ENCODE peak calls at places on chromosomes 1 and 21, in seven cellular contexts. One of them, this sample, is unnamed.

GRCh38 chr1:18693256-18694098 is 62.8 kb downstream of the PAX7 start:
- DNase-seq in colonic mucosa: no peak
- DNase-seq in cardiac fibroblast: no peak
- DNase-seq in upper lobe of right lung: no peak
- DNase-seq in ovary: no peak
- DNase-seq in AG09309: no peak
- DNase-seq in CD4-positive, alpha-beta T cell: no peak
- DNase-seq in this sample: no peak

GRCh38 chr1:67647036-67647798 is 37.8 kb upstream of the GADD45A start:
- DNase-seq in AG09309: no peak
- DNase-seq in ovary: no peak
- DNase-seq in CD4-positive, alpha-beta T cell: no peak
- DNase-seq in cardiac fibroblast: peak
- DNase-seq in upper lobe of right lung: no peak
- DNase-seq in colonic mucosa: peak
- DNase-seq in this sample: no peak

GRCh38 chr21:42056996-42057689 is 14.0 kb upstream of the UMODL1 start:
- DNase-seq in colonic mucosa: peak
- DNase-seq in CD4-positive, alpha-beta T cell: no peak
- DNase-seq in upper lobe of right lung: peak
- DNase-seq in ovary: no peak
- DNase-seq in AG09309: peak
- DNase-seq in cardiac fibroblast: peak
- DNase-seq in this sample: no peak

GRCh38 chr1:213082778-213083445 is 31.9 kb downstream of the RPS6KC1 start:
- DNase-seq in CD4-positive, alpha-beta T cell: no peak
- DNase-seq in upper lobe of right lung: no peak
- DNase-seq in AG09309: no peak
- DNase-seq in ovary: no peak
- DNase-seq in cardiac fibroblast: no peak
- DNase-seq in colonic mucosa: no peak
- DNase-seq in this sample: no peak

GRCh38 chr1:46526689-46527291 is 24.7 kb downstream of the KNCN start:
- DNase-seq in cardiac fibroblast: no peak
- DNase-seq in colonic mucosa: peak
- DNase-seq in upper lobe of right lung: no peak
- DNase-seq in AG09309: no peak
- DNase-seq in ovary: no peak
- DNase-seq in CD4-positive, alpha-beta T cell: no peak
- DNase-seq in this sample: no peak

GRCh38 chr1:197413564-197413963 is 145.5 kb downstream of the CRB1 start:
- DNase-seq in ovary: no peak
- DNase-seq in CD4-positive, alpha-beta T cell: no peak
- DNase-seq in upper lobe of right lung: no peak
- DNase-seq in AG09309: no peak
- DNase-seq in cardiac fibroblast: no peak
- DNase-seq in colonic mucosa: no peak
- DNase-seq in this sample: no peak

GRCh38 chr1:82464362-82464931 is 663.7 kb downstream of the ADGRL2 start:
- DNase-seq in CD4-positive, alpha-beta T cell: no peak
- DNase-seq in AG09309: no peak
- DNase-seq in upper lobe of right lung: no peak
- DNase-seq in ovary: peak
- DNase-seq in colonic mucosa: peak
- DNase-seq in cardiac fibroblast: peak
- DNase-seq in this sample: no peak

GRCh38 chr1:160630523-160631087 is 16.2 kb downstream of the SLAMF1 start:
- DNase-seq in cardiac fibroblast: no peak
- DNase-seq in upper lobe of right lung: no peak
- DNase-seq in ovary: no peak
- DNase-seq in CD4-positive, alpha-beta T cell: no peak
- DNase-seq in AG09309: no peak
- DNase-seq in colonic mucosa: no peak
- DNase-seq in this sample: no peak

GRCh38 chr1:197374428-197374827 is 106.4 kb downstream of the CRB1 start:
- DNase-seq in ovary: no peak
- DNase-seq in cardiac fibroblast: no peak
- DNase-seq in CD4-positive, alpha-beta T cell: no peak
- DNase-seq in colonic mucosa: no peak
- DNase-seq in upper lobe of right lung: no peak
- DNase-seq in AG09309: no peak
- DNase-seq in this sample: no peak

GRCh38 chr21:34971656-34972055 is 77.4 kb downstream of the RUNX1 start:
- DNase-seq in colonic mucosa: no peak
- DNase-seq in CD4-positive, alpha-beta T cell: no peak
- DNase-seq in cardiac fibroblast: no peak
- DNase-seq in ovary: no peak
- DNase-seq in AG09309: no peak
- DNase-seq in upper lobe of right lung: no peak
- DNase-seq in this sample: no peak

GRCh38 chr1:211468595-211468994 is 23.4 kb downstream of the RD3 start:
- DNase-seq in CD4-positive, alpha-beta T cell: no peak
- DNase-seq in AG09309: no peak
- DNase-seq in ovary: no peak
- DNase-seq in colonic mucosa: no peak
- DNase-seq in upper lobe of right lung: no peak
- DNase-seq in cardiac fibroblast: peak
- DNase-seq in this sample: no peak

GRCh38 chr1:91166106-91166712 is 144.4 kb upstream of the ZNF644 start:
- DNase-seq in CD4-positive, alpha-beta T cell: no peak
- DNase-seq in AG09309: peak
- DNase-seq in ovary: peak
- DNase-seq in colonic mucosa: peak
- DNase-seq in upper lobe of right lung: peak
- DNase-seq in cardiac fibroblast: peak
- DNase-seq in this sample: no peak

GRCh38 chr1:125087691-125088090 is 3902.9 kb downstream of the SRGAP2C start:
- DNase-seq in cardiac fibroblast: no peak
- DNase-seq in AG09309: no peak
- DNase-seq in ovary: no peak
- DNase-seq in CD4-positive, alpha-beta T cell: no peak
- DNase-seq in colonic mucosa: no peak
- DNase-seq in upper lobe of right lung: peak
- DNase-seq in this sample: no peak

GRCh38 chr1:57450981-57451380 is 27.1 kb upstream of the DAB1 start:
- DNase-seq in colonic mucosa: no peak
- DNase-seq in CD4-positive, alpha-beta T cell: no peak
- DNase-seq in AG09309: no peak
- DNase-seq in cardiac fibroblast: no peak
- DNase-seq in ovary: no peak
- DNase-seq in upper lobe of right lung: no peak
- DNase-seq in this sample: no peak
- TF ChIP-seq CTCF in colonic mucosa: no peak
- TF ChIP-seq CTCF in CD4-positive, alpha-beta T cell: no peak
- TF ChIP-seq CTCF in AG09309: no peak
- TF ChIP-seq CTCF in cardiac fibroblast: no peak
- TF ChIP-seq CTCF in ovary: no peak
- TF ChIP-seq CTCF in upper lobe of right lung: no peak
- TF ChIP-seq CTCF in this sample: no peak

GRCh38 chr1:222704260-222704659 is 8.0 kb downstream of the AIDA start:
- DNase-seq in AG09309: no peak
- DNase-seq in cardiac fibroblast: no peak
- DNase-seq in ovary: no peak
- DNase-seq in colonic mucosa: no peak
- DNase-seq in upper lobe of right lung: no peak
- DNase-seq in CD4-positive, alpha-beta T cell: no peak
- DNase-seq in this sample: no peak

GRCh38 chr1:222711319-222712252 is 705 bp downstream of the AIDA start:
- DNase-seq in ovary: peak
- DNase-seq in colonic mucosa: peak
- DNase-seq in upper lobe of right lung: peak
- DNase-seq in cardiac fibroblast: peak
- DNase-seq in AG09309: no peak
- DNase-seq in CD4-positive, alpha-beta T cell: peak
- DNase-seq in this sample: no peak

GRCh38 chr1:222709700-222710153 is 2.6 kb downstream of the AIDA start:
- DNase-seq in ovary: no peak
- DNase-seq in colonic mucosa: no peak
- DNase-seq in upper lobe of right lung: no peak
- DNase-seq in AG09309: no peak
- DNase-seq in CD4-positive, alpha-beta T cell: no peak
- DNase-seq in cardiac fibroblast: no peak
- DNase-seq in this sample: no peak

GRCh38 chr1:222702210-222702609 is 10.1 kb downstream of the AIDA start:
- DNase-seq in AG09309: no peak
- DNase-seq in CD4-positive, alpha-beta T cell: no peak
- DNase-seq in cardiac fibroblast: no peak
- DNase-seq in ovary: no peak
- DNase-seq in colonic mucosa: no peak
- DNase-seq in upper lobe of right lung: no peak
- DNase-seq in this sample: no peak

GRCh38 chr1:222706815-222707214 is 5.5 kb downstream of the AIDA start:
- DNase-seq in CD4-positive, alpha-beta T cell: no peak
- DNase-seq in AG09309: no peak
- DNase-seq in colonic mucosa: no peak
- DNase-seq in cardiac fibroblast: no peak
- DNase-seq in ovary: no peak
- DNase-seq in upper lobe of right lung: no peak
- DNase-seq in this sample: no peak
- TF ChIP-seq CTCF in CD4-positive, alpha-beta T cell: no peak
- TF ChIP-seq CTCF in AG09309: no peak
- TF ChIP-seq CTCF in colonic mucosa: no peak
- TF ChIP-seq CTCF in cardiac fibroblast: peak
- TF ChIP-seq CTCF in ovary: no peak
- TF ChIP-seq CTCF in upper lobe of right lung: no peak
- TF ChIP-seq CTCF in this sample: no peak

DNA sequence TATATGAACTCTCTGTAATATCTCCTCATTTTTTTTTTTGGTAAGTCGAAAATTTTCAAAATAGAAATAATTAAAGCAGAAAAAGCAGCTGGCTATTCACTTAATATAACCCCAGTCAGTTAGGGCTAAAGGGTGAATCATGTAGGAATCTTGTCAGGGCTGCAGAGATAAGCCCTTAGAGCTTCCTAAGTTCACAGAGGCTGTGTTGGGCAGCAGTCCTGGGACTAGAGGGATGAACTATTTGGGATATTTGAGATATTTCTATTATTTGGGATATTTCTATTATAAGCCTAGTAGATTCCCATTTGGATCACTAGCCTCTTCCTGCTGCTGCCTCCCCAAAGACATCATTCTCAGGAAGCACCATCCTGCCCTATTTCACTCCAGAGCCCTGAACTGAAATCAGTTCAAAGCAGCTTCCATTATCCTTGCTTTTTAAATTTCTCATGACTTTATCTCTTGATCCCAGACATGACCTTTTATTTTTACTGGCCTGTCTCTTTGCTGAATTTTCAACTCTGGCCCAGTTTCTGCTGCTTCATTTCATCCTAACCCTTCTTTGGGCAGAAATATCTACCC is 501.3 kb downstream of the NUF2 start:
- DNase-seq in colonic mucosa: no peak
- DNase-seq in ovary: no peak
- DNase-seq in AG09309: no peak
- DNase-seq in cardiac fibroblast: peak
- DNase-seq in upper lobe of right lung: no peak
- DNase-seq in CD4-positive, alpha-beta T cell: no peak
- DNase-seq in this sample: no peak
- TF ChIP-seq CTCF in colonic mucosa: no peak
- TF ChIP-seq CTCF in ovary: no peak
- TF ChIP-seq CTCF in AG09309: no peak
- TF ChIP-seq CTCF in cardiac fibroblast: no peak
- TF ChIP-seq CTCF in upper lobe of right lung: no peak
- TF ChIP-seq CTCF in CD4-positive, alpha-beta T cell: no peak
- TF ChIP-seq CTCF in this sample: no peak

DNA sequence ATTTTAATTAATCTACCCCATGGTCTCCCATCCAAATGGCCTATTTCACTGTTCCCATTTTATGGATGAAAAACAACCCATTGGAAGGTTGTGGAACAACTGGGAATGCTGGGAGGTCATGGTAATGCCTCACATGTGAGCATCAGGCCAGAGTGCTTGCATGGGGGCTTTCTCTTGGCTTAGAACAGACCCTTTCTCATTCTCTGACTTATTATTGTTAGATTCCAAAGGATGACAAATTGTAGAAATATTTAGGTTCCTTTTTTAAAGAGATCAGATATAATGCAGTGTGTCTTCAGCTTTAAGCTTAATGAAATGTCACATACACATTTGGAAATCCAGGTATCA is 622.3 kb upstream of the PKN2 start:
- DNase-seq in cardiac fibroblast: no peak
- DNase-seq in ovary: no peak
- DNase-seq in upper lobe of right lung: no peak
- DNase-seq in AG09309: no peak
- DNase-seq in colonic mucosa: no peak
- DNase-seq in CD4-positive, alpha-beta T cell: no peak
- DNase-seq in this sample: no peak
- TF ChIP-seq CTCF in cardiac fibroblast: no peak
- TF ChIP-seq CTCF in ovary: no peak
- TF ChIP-seq CTCF in upper lobe of right lung: no peak
- TF ChIP-seq CTCF in AG09309: no peak
- TF ChIP-seq CTCF in colonic mucosa: no peak
- TF ChIP-seq CTCF in CD4-positive, alpha-beta T cell: no peak
- TF ChIP-seq CTCF in this sample: no peak

DNA sequence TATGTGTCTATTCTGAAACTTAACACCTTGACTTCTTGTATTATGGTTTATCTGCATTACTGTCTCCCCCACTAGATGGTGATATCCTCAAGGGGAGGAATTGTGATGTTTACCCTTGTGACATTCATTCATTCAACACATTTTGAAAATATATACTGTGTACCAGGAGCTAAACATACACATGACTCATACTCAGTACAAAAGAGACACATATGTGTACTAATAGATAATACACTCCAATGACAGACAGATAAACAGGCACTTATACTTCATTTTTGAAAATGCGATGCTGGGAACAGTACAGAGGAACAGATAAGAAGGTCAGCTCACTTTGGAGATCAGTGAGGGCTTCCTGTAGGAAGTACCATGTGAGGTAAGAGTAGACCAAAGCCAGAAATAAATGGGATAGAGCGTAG is 8.9 kb upstream of the RAB3GAP2 start:
- DNase-seq in CD4-positive, alpha-beta T cell: no peak
- DNase-seq in ovary: no peak
- DNase-seq in upper lobe of right lung: no peak
- DNase-seq in AG09309: no peak
- DNase-seq in colonic mucosa: no peak
- DNase-seq in cardiac fibroblast: peak
- DNase-seq in this sample: no peak
- TF ChIP-seq CTCF in CD4-positive, alpha-beta T cell: no peak
- TF ChIP-seq CTCF in ovary: no peak
- TF ChIP-seq CTCF in upper lobe of right lung: peak
- TF ChIP-seq CTCF in AG09309: peak
- TF ChIP-seq CTCF in colonic mucosa: no peak
- TF ChIP-seq CTCF in cardiac fibroblast: peak
- TF ChIP-seq CTCF in this sample: no peak

DNA sequence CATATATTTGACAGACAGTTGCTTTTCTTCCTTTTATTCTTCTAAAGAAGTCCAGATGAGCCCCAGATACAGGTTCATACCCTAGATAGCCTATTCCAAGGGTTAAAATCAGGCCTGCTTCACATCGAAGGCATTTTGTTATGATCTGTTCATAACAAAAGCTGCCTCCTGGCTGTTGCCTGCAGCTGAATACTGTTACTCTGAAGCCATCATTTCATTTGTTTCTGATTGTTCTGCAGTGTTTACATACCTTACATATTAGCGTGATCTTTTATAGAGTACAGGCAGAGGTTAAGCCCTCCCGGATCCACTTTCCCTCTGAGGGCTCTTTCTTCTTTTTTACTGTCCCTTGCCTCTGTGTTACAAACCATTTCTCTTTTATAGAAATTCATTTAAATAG is 219.0 kb upstream of the HOOK1 start:
- DNase-seq in CD4-positive, alpha-beta T cell: no peak
- DNase-seq in colonic mucosa: no peak
- DNase-seq in upper lobe of right lung: no peak
- DNase-seq in cardiac fibroblast: peak
- DNase-seq in AG09309: peak
- DNase-seq in ovary: no peak
- DNase-seq in this sample: no peak
- TF ChIP-seq CTCF in CD4-positive, alpha-beta T cell: no peak
- TF ChIP-seq CTCF in colonic mucosa: no peak
- TF ChIP-seq CTCF in upper lobe of right lung: no peak
- TF ChIP-seq CTCF in cardiac fibroblast: no peak
- TF ChIP-seq CTCF in AG09309: peak
- TF ChIP-seq CTCF in ovary: no peak
- TF ChIP-seq CTCF in this sample: no peak